ENCODE peak calls at places on chromosomes 11 and 22, in ten cellular contexts. One of them, this sample, is unnamed.

GRCh38 chr11:61543606-61544306 is 35.2 kb downstream of the LRRC10B start:
- DNase-seq in stimulated activated CD4-positive, alpha-beta T cell treated with anti-CD3 and anti-CD28 coated beads, Interleukin-12 subunit alpha, Interleukin-12 subunit beta, amount 100 ng/mL, for 4 hours: no peak
- DNase-seq in T-helper 17 cell: no peak
- DNase-seq in EH: peak; percentile 53
- DNase-seq in HEK293T: no peak
- DNase-seq in right cardiac atrium: no peak
- DNase-seq in retina: no peak
- DNase-seq in HAP-1: no peak
- DNase-seq in foreskin keratinocyte: no peak
- DNase-seq in kidney epithelial cell: no peak
- DNase-seq in this sample: no peak

GRCh38 chr11:125591659-125592304 is 870 bp upstream of the STT3A start:
- DNase-seq in stimulated activated CD4-positive, alpha-beta T cell treated with anti-CD3 and anti-CD28 coated beads, Interleukin-12 subunit alpha, Interleukin-12 subunit beta, amount 100 ng/mL, for 4 hours: peak; percentile 23
- DNase-seq in T-helper 17 cell: peak; percentile 21
- DNase-seq in EH: no peak
- DNase-seq in HEK293T: peak; percentile 33
- DNase-seq in right cardiac atrium: peak; percentile 35
- DNase-seq in retina: no peak
- DNase-seq in HAP-1: no peak
- DNase-seq in foreskin keratinocyte: peak; percentile 42
- DNase-seq in kidney epithelial cell: no peak
- DNase-seq in this sample: no peak

GRCh38 chr22:48950151-48950915 is 877.3 kb downstream of the BRD1 start:
- DNase-seq in stimulated activated CD4-positive, alpha-beta T cell treated with anti-CD3 and anti-CD28 coated beads, Interleukin-12 subunit alpha, Interleukin-12 subunit beta, amount 100 ng/mL, for 4 hours: no peak
- DNase-seq in T-helper 17 cell: no peak
- DNase-seq in EH: no peak
- DNase-seq in HEK293T: no peak
- DNase-seq in right cardiac atrium: no peak
- DNase-seq in retina: no peak
- DNase-seq in HAP-1: no peak
- DNase-seq in foreskin keratinocyte: no peak
- DNase-seq in kidney epithelial cell: no peak
- DNase-seq in this sample: no peak

GRCh38 chr11:116857316-116857715 is 19.9 kb upstream of the APOA1 start:
- DNase-seq in stimulated activated CD4-positive, alpha-beta T cell treated with anti-CD3 and anti-CD28 coated beads, Interleukin-12 subunit alpha, Interleukin-12 subunit beta, amount 100 ng/mL, for 4 hours: no peak
- DNase-seq in T-helper 17 cell: no peak
- DNase-seq in EH: peak; percentile 48
- DNase-seq in HEK293T: no peak
- DNase-seq in right cardiac atrium: no peak
- DNase-seq in retina: no peak
- DNase-seq in HAP-1: no peak
- DNase-seq in foreskin keratinocyte: no peak
- DNase-seq in kidney epithelial cell: no peak
- DNase-seq in this sample: no peak

GRCh38 chr11:103494491-103494890 is 385.3 kb downstream of the DYNC2H1 start:
- DNase-seq in stimulated activated CD4-positive, alpha-beta T cell treated with anti-CD3 and anti-CD28 coated beads, Interleukin-12 subunit alpha, Interleukin-12 subunit beta, amount 100 ng/mL, for 4 hours: no peak
- DNase-seq in T-helper 17 cell: no peak
- DNase-seq in EH: peak; percentile 29
- DNase-seq in HEK293T: no peak
- DNase-seq in right cardiac atrium: peak; percentile 20
- DNase-seq in retina: no peak
- DNase-seq in HAP-1: no peak
- DNase-seq in foreskin keratinocyte: no peak
- DNase-seq in kidney epithelial cell: no peak
- DNase-seq in this sample: no peak

GRCh38 chr11:36149538-36150242 is 139.5 kb downstream of the COMMD9 start:
- DNase-seq in stimulated activated CD4-positive, alpha-beta T cell treated with anti-CD3 and anti-CD28 coated beads, Interleukin-12 subunit alpha, Interleukin-12 subunit beta, amount 100 ng/mL, for 4 hours: peak; percentile 20
- DNase-seq in T-helper 17 cell: no peak
- DNase-seq in EH: peak; percentile 99
- DNase-seq in HEK293T: peak; percentile 61
- DNase-seq in right cardiac atrium: peak; percentile 26
- DNase-seq in retina: no peak
- DNase-seq in HAP-1: no peak
- DNase-seq in foreskin keratinocyte: peak; percentile 100
- DNase-seq in kidney epithelial cell: peak; percentile 97
- DNase-seq in this sample: peak; percentile 88

GRCh38 chr11:70760416-70761020 is 362.2 kb downstream of the CTTN start:
- DNase-seq in stimulated activated CD4-positive, alpha-beta T cell treated with anti-CD3 and anti-CD28 coated beads, Interleukin-12 subunit alpha, Interleukin-12 subunit beta, amount 100 ng/mL, for 4 hours: no peak
- DNase-seq in T-helper 17 cell: no peak
- DNase-seq in EH: no peak
- DNase-seq in HEK293T: no peak
- DNase-seq in right cardiac atrium: no peak
- DNase-seq in retina: no peak
- DNase-seq in HAP-1: no peak
- DNase-seq in foreskin keratinocyte: no peak
- DNase-seq in kidney epithelial cell: no peak
- DNase-seq in this sample: no peak

GRCh38 chr22:39312410-39312809 is 7.0 kb downstream of the RPL3 start:
- DNase-seq in stimulated activated CD4-positive, alpha-beta T cell treated with anti-CD3 and anti-CD28 coated beads, Interleukin-12 subunit alpha, Interleukin-12 subunit beta, amount 100 ng/mL, for 4 hours: no peak
- DNase-seq in T-helper 17 cell: no peak
- DNase-seq in EH: no peak
- DNase-seq in HEK293T: no peak
- DNase-seq in right cardiac atrium: no peak
- DNase-seq in retina: no peak
- DNase-seq in HAP-1: no peak
- DNase-seq in foreskin keratinocyte: no peak
- DNase-seq in kidney epithelial cell: no peak
- DNase-seq in this sample: no peak

GRCh38 chr22:48896766-48897637 is 930.7 kb downstream of the BRD1 start:
- DNase-seq in stimulated activated CD4-positive, alpha-beta T cell treated with anti-CD3 and anti-CD28 coated beads, Interleukin-12 subunit alpha, Interleukin-12 subunit beta, amount 100 ng/mL, for 4 hours: no peak
- DNase-seq in T-helper 17 cell: no peak
- DNase-seq in EH: no peak
- DNase-seq in HEK293T: no peak
- DNase-seq in right cardiac atrium: no peak
- DNase-seq in retina: no peak
- DNase-seq in HAP-1: no peak
- DNase-seq in foreskin keratinocyte: no peak
- DNase-seq in kidney epithelial cell: no peak
- DNase-seq in this sample: no peak

GRCh38 chr11:27857588-27857987 is 157.3 kb upstream of the BDNF start:
- DNase-seq in stimulated activated CD4-positive, alpha-beta T cell treated with anti-CD3 and anti-CD28 coated beads, Interleukin-12 subunit alpha, Interleukin-12 subunit beta, amount 100 ng/mL, for 4 hours: no peak
- DNase-seq in T-helper 17 cell: no peak
- DNase-seq in EH: no peak
- DNase-seq in HEK293T: no peak
- DNase-seq in right cardiac atrium: no peak
- DNase-seq in retina: no peak
- DNase-seq in HAP-1: no peak
- DNase-seq in foreskin keratinocyte: no peak
- DNase-seq in kidney epithelial cell: no peak
- DNase-seq in this sample: no peak

GRCh38 chr11:5452712-5453111 is 3.6 kb downstream of the OR51I2 start:
- DNase-seq in stimulated activated CD4-positive, alpha-beta T cell treated with anti-CD3 and anti-CD28 coated beads, Interleukin-12 subunit alpha, Interleukin-12 subunit beta, amount 100 ng/mL, for 4 hours: no peak
- DNase-seq in T-helper 17 cell: no peak
- DNase-seq in EH: no peak
- DNase-seq in HEK293T: no peak
- DNase-seq in right cardiac atrium: no peak
- DNase-seq in retina: no peak
- DNase-seq in HAP-1: no peak
- DNase-seq in foreskin keratinocyte: no peak
- DNase-seq in kidney epithelial cell: no peak
- DNase-seq in this sample: no peak